ENCODE peak calls at places on chromosomes 5 and 9, in seven cellular contexts. E is stimulated activated effector memory CD8-positive, alpha-beta T cell treated with anti-CD3 and anti-CD28 coated beads, Interleukin-12 subunit alpha, Interleukin-12 subunit beta, amount 100 ng/mL, for 72 hours; M is KG1; J is neural crest cell; L is pons; B is NCI-H226; G is GM19239. Q is an unnamed sample.
A peak's percentile ranks its signal among the peaks of the same experiment; 100 is the strongest.

GRCh38 chr9:1878817-1879216 is 136.3 kb upstream of the SMARCA2 start:
- DNase-seq in M (no peak), B (no peak), L (no peak), G (no peak), E (no peak), J (no peak), Q (no peak)

GRCh38 chr9:97372580-97372979 is 39.3 kb upstream of the TDRD7 start:
- DNase-seq in M (no peak), E (no peak), J (no peak), L (no peak), G (no peak), B (no peak), Q (no peak)

GRCh38 chr5:170818222-170818621 is 34.7 kb downstream of the GABRP start:
- DNase-seq in B (no peak), G (no peak), E (no peak), L (no peak), M (no peak), J (no peak), Q (no peak)

GRCh38 chr5:17374157-17374556 is 123.9 kb upstream of the TAF11L2 start:
- DNase-seq in E (no peak), G (no peak), M (no peak), J (no peak), L (no peak), B (no peak), Q (no peak)

GRCh38 chr5:179162351-179163235 is 102.4 kb downstream of the ZNF354C start:
- DNase-seq in M (no peak), J (no peak), L (no peak), G (no peak), B (no peak), E (no peak), Q (no peak)

GRCh38 chr5:179142434-179143198 is 82.4 kb downstream of the ZNF354C start:
- DNase-seq in M (no peak), G (no peak), J (no peak), E (no peak), B (peak; percentile 6), L (no peak), Q (no peak)

GRCh38 chr5:128276537-128277216 is 193.1 kb downstream of the SLC12A2 start:
- DNase-seq in E (no peak), J (no peak), B (peak; percentile 85), M (no peak), G (no peak), L (no peak), Q (no peak)

GRCh38 chr5:1417586-1418225 is 27.5 kb downstream of the SLC6A3 start:
- DNase-seq in B (no peak), G (no peak), E (no peak), J (no peak), M (no peak), L (no peak), Q (peak; percentile 17)

GRCh38 chr9:130286072-130286770 is 20.7 kb downstream of the HMCN2 start:
- DNase-seq in G (no peak), L (no peak), B (no peak), M (no peak), J (no peak), E (no peak), Q (no peak)

GRCh38 chr5:50702615-50703325 is 36.3 kb downstream of the PARP8 start:
- DNase-seq in J (no peak), M (no peak), G (no peak), B (no peak), E (no peak), L (no peak), Q (no peak)

GRCh38 chr5:68285857-68286611 is 70.5 kb downstream of the PIK3R1 start:
- DNase-seq in E (no peak), G (no peak), J (no peak), M (peak; percentile 53), L (peak; percentile 94), B (no peak), Q (no peak)

GRCh38 chr9:80376180-80376579 is 804.4 kb downstream of the TLE4 start:
- DNase-seq in B (no peak), G (no peak), M (no peak), L (no peak), E (no peak), J (no peak), Q (no peak)

GRCh38 chr5:111072949-111073682 is 1.6 kb downstream of the TSLP start:
- DNase-seq in E (peak; percentile 70), G (no peak), B (no peak), L (no peak), M (no peak), J (peak; percentile 16), Q (peak; percentile 76)

GRCh38 chr5:133957591-133957990 is 10.8 kb downstream of the C5orf15 start:
- DNase-seq in B (no peak), E (no peak), L (peak; percentile 34), G (no peak), J (no peak), M (no peak), Q (no peak)

GRCh38 chr9:34496149-34496712 is 26.6 kb downstream of the ENHO start:
- DNase-seq in M (no peak), L (no peak), E (no peak), B (peak; percentile 42), G (no peak), J (no peak), Q (no peak)

GRCh38 chr5:78610633-78611032 is 37.9 kb downstream of the LHFPL2 start:
- DNase-seq in L (no peak), B (no peak), M (no peak), J (no peak), G (no peak), E (no peak), Q (no peak)

GRCh38 chr5:135185461-135186075 is 151.5 kb upstream of the PITX1 start:
- DNase-seq in G (no peak), B (peak; percentile 12), J (no peak), M (no peak), E (no peak), L (peak; percentile 28), Q (no peak)

GRCh38 chr5:4580772-4581171 is 559.4 kb upstream of the ADAMTS16 start:
- DNase-seq in B (no peak), L (no peak), E (no peak), J (no peak), M (no peak), G (no peak), Q (no peak)

GRCh38 chr5:160469156-160470144 is 47.8 kb downstream of the PTTG1 start:
- DNase-seq in L (no peak), E (no peak), M (no peak), B (peak; percentile 16), J (no peak), G (no peak), Q (no peak)

GRCh38 chr5:136802382-136802781 is 437.0 kb upstream of the TRPC7 start:
- DNase-seq in G (no peak), M (no peak), E (no peak), J (no peak), L (peak; percentile 47), B (no peak), Q (no peak)

GRCh38 chr5:175718401-175719108 is 60.7 kb downstream of the HRH2 start:
- DNase-seq in L (no peak), B (peak; percentile 24), M (peak; percentile 75), G (no peak), J (peak; percentile 29), E (peak; percentile 68), Q (peak; percentile 45)

Q was measured in tibial artery.